ENCODE peak calls at places on chromosomes 5 and 9, in five cellular contexts. One of them, this sample, is unnamed.

GRCh38 chr5:150500905-150501304 is 7.0 kb upstream of the NDST1 start:
- DNase-seq in upper lobe of left lung: no peak
- DNase-seq in IMR-90: no peak
- DNase-seq in gastrocnemius medialis: no peak
- DNase-seq in body of pancreas: no peak
- DNase-seq in this sample: no peak

GRCh38 chr9:136138566-136138965 is 19.9 kb upstream of the TMEM250 start:
- DNase-seq in upper lobe of left lung: peak
- DNase-seq in IMR-90: no peak
- DNase-seq in gastrocnemius medialis: no peak
- DNase-seq in body of pancreas: no peak
- DNase-seq in this sample: peak

GRCh38 chr5:132439521-132440206 is 50.9 kb downstream of the IRF1 start:
- DNase-seq in upper lobe of left lung: no peak
- DNase-seq in IMR-90: peak
- DNase-seq in gastrocnemius medialis: peak
- DNase-seq in body of pancreas: peak
- DNase-seq in this sample: no peak

GRCh38 chr9:89635007-89635742 is 30.4 kb downstream of the GADD45G start:
- DNase-seq in upper lobe of left lung: peak
- DNase-seq in IMR-90: peak
- DNase-seq in gastrocnemius medialis: no peak
- DNase-seq in body of pancreas: peak
- DNase-seq in this sample: no peak

GRCh38 chr5:128674837-128675446 is 136.9 kb upstream of the FBN2 start:
- DNase-seq in upper lobe of left lung: peak
- DNase-seq in IMR-90: peak
- DNase-seq in gastrocnemius medialis: no peak
- DNase-seq in body of pancreas: peak
- DNase-seq in this sample: peak

GRCh38 chr5:35860686-35861085 is 4.0 kb downstream of the IL7R start:
- DNase-seq in upper lobe of left lung: no peak
- DNase-seq in IMR-90: peak
- DNase-seq in gastrocnemius medialis: no peak
- DNase-seq in body of pancreas: no peak
- DNase-seq in this sample: no peak

GRCh38 chr9:96486351-96487029 is 36.5 kb downstream of the HABP4 start:
- DNase-seq in upper lobe of left lung: peak
- DNase-seq in IMR-90: peak
- DNase-seq in gastrocnemius medialis: peak
- DNase-seq in body of pancreas: peak
- DNase-seq in this sample: no peak

GRCh38 chr9:135797507-135798302 is 95.7 kb downstream of the KCNT1 start:
- DNase-seq in upper lobe of left lung: no peak
- DNase-seq in IMR-90: peak
- DNase-seq in gastrocnemius medialis: peak
- DNase-seq in body of pancreas: peak
- DNase-seq in this sample: peak

GRCh38 chr9:21744874-21745273 is 57.6 kb upstream of the MTAP start:
- DNase-seq in upper lobe of left lung: no peak
- DNase-seq in IMR-90: peak
- DNase-seq in gastrocnemius medialis: no peak
- DNase-seq in body of pancreas: no peak
- DNase-seq in this sample: no peak

GRCh38 chr9:87792831-87793288 is 66.9 kb downstream of the CTSL start:
- DNase-seq in upper lobe of left lung: peak
- DNase-seq in IMR-90: peak
- DNase-seq in gastrocnemius medialis: peak
- DNase-seq in body of pancreas: peak
- DNase-seq in this sample: peak

GRCh38 chr9:98080346-98080745 is 23.8 kb downstream of the NANS start:
- DNase-seq in upper lobe of left lung: no peak
- DNase-seq in IMR-90: peak
- DNase-seq in gastrocnemius medialis: no peak
- DNase-seq in body of pancreas: no peak
- DNase-seq in this sample: no peak

GRCh38 chr9:72476617-72477375 is 44.6 kb upstream of the TMC1 start:
- DNase-seq in upper lobe of left lung: peak
- DNase-seq in IMR-90: peak
- DNase-seq in gastrocnemius medialis: no peak
- DNase-seq in body of pancreas: peak
- DNase-seq in this sample: peak

GRCh38 chr9:125756499-125756898 is 9.3 kb downstream of the PBX3 start:
- DNase-seq in upper lobe of left lung: no peak
- DNase-seq in IMR-90: no peak
- DNase-seq in gastrocnemius medialis: no peak
- DNase-seq in body of pancreas: no peak
- DNase-seq in this sample: no peak

GRCh38 chr9:93216072-93216364 is 32.1 kb downstream of the WNK2 start:
- DNase-seq in upper lobe of left lung: no peak
- DNase-seq in IMR-90: no peak
- DNase-seq in gastrocnemius medialis: no peak
- DNase-seq in body of pancreas: no peak
- DNase-seq in this sample: no peak

GRCh38 chr5:75043736-75044264 is 8.6 kb downstream of the GCNT4 start:
- DNase-seq in upper lobe of left lung: peak
- DNase-seq in IMR-90: no peak
- DNase-seq in gastrocnemius medialis: no peak
- DNase-seq in body of pancreas: no peak
- DNase-seq in this sample: no peak

GRCh38 chr9:72315089-72315509 is 49.9 kb downstream of the ZFAND5 start:
- DNase-seq in upper lobe of left lung: peak
- DNase-seq in IMR-90: peak
- DNase-seq in gastrocnemius medialis: peak
- DNase-seq in body of pancreas: peak
- DNase-seq in this sample: no peak

GRCh38 chr9:109176386-109176785 is 9.3 kb upstream of the FRRS1L start:
- DNase-seq in upper lobe of left lung: no peak
- DNase-seq in IMR-90: no peak
- DNase-seq in gastrocnemius medialis: no peak
- DNase-seq in body of pancreas: no peak
- DNase-seq in this sample: no peak

GRCh38 chr5:150637245-150638052 is 3.0 kb upstream of the SYNPO start:
- DNase-seq in upper lobe of left lung: no peak
- DNase-seq in IMR-90: peak
- DNase-seq in gastrocnemius medialis: no peak
- DNase-seq in body of pancreas: peak
- DNase-seq in this sample: no peak

GRCh38 chr9:93899609-93900435 is 55.3 kb downstream of the BARX1 start:
- DNase-seq in upper lobe of left lung: peak
- DNase-seq in IMR-90: no peak
- DNase-seq in gastrocnemius medialis: no peak
- DNase-seq in body of pancreas: no peak
- DNase-seq in this sample: no peak

DNA sequence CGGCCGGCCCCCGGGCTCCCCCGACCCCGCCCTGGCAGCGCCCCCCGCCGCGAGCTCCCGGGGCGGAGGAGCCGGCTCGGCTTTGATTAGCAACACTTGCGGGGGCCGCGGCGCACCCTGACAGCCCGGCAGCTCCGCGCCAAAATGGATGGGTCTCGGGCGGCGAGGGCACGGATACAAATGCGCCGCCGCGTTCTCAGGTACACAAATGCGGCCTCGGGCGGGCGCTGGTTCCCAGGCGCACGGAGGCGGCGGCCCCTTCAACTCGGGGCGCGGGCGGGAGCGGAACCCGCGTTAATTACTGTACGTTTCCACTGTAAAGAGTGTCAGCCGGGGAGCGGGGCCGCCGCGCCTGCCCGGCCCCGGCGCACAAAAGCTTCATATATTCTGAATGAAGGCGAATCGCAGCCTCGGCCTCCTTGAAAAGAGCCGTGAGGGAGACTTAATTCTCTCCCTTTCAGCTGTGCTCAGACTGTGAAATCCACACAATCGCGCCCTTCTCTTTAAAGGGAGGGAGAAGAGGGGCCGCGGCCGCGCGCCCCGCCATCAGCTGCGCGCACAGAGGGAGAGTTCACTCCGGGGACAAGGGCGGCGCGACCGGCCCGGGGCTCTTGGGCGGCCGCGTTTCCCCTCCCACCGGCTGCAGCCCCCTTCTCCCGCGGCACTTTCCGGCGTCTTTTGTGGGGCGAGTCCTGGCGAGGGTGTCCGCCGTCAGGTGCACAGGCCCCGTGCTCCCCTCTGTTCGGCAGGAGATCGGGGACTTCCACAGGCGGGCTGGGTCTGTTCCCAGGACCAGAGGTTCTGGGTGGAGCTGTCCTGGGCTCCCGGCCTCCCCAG is 27.0 kb downstream of the MSX2 start:
- DNase-seq in upper lobe of left lung: no peak
- DNase-seq in IMR-90: no peak
- DNase-seq in gastrocnemius medialis: no peak
- DNase-seq in body of pancreas: no peak
- DNase-seq in this sample: no peak
- TF ChIP-seq POLR2A in upper lobe of left lung: no peak
- TF ChIP-seq POLR2A in IMR-90: no peak
- TF ChIP-seq POLR2A in gastrocnemius medialis: no peak
- TF ChIP-seq POLR2A in body of pancreas: no peak
- TF ChIP-seq POLR2A in this sample: no peak

GRCh38 chr9:469672-470040 is 255.0 kb downstream of the DOCK8 start:
- DNase-seq in upper lobe of left lung: peak
- DNase-seq in IMR-90: no peak
- DNase-seq in gastrocnemius medialis: no peak
- DNase-seq in body of pancreas: peak
- DNase-seq in this sample: no peak

GRCh38 chr9:466749-467148 is 252.1 kb downstream of the DOCK8 start:
- DNase-seq in upper lobe of left lung: peak
- DNase-seq in IMR-90: no peak
- DNase-seq in gastrocnemius medialis: no peak
- DNase-seq in body of pancreas: no peak
- DNase-seq in this sample: no peak

GRCh38 chr9:470795-471194 is 256.1 kb downstream of the DOCK8 start:
- DNase-seq in upper lobe of left lung: no peak
- DNase-seq in IMR-90: no peak
- DNase-seq in gastrocnemius medialis: no peak
- DNase-seq in body of pancreas: peak
- DNase-seq in this sample: no peak

GRCh38 chr9:470041-470781 is 255.5 kb downstream of the DOCK8 start:
- DNase-seq in upper lobe of left lung: peak
- DNase-seq in IMR-90: peak
- DNase-seq in gastrocnemius medialis: peak
- DNase-seq in body of pancreas: peak
- DNase-seq in this sample: peak

DNA sequence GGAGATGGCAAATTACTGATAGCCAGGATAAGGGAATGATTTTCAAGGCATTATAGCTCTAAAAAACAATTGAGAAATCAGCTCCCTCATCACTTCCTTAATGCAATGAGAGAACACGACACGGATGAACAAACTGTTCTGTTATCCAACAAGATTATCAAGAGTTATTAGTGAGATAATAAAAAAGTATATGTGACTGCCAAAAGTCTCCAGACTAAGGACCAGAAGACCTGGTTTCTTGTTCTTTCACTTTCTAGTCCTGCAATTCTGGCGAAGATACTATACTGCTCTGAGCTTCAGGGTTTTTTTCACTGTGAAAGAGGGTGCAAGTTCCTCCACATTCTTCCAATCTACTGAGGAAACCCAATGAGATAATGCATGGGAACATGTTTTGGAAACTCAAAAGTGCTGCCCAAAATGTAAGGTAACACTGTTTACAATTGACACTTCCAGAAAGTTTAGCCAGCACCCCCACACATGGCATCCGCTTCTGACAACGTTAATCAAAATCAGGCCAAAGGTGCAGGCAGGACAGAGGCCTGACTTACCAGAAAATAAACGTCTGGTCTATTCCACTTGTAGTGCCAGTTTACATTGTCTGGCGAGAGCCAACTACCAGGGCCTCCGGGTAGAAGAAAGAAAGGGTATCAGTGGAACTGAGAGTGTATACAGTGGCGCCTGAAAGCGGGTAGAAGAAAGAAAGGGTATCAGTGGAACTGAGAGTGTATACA is 254.3 kb downstream of the DOCK8 start:
- DNase-seq in upper lobe of left lung: no peak
- DNase-seq in IMR-90: no peak
- DNase-seq in gastrocnemius medialis: no peak
- DNase-seq in body of pancreas: no peak
- DNase-seq in this sample: peak
- TF ChIP-seq POLR2A in upper lobe of left lung: no peak
- TF ChIP-seq POLR2A in IMR-90: no peak
- TF ChIP-seq POLR2A in gastrocnemius medialis: no peak
- TF ChIP-seq POLR2A in body of pancreas: no peak
- TF ChIP-seq POLR2A in this sample: no peak

GRCh38 chr9:33167084-33167948 is at the start of gene B4GALT1:
- DNase-seq in upper lobe of left lung: peak
- DNase-seq in IMR-90: peak
- DNase-seq in gastrocnemius medialis: peak
- DNase-seq in body of pancreas: peak
- DNase-seq in this sample: peak
- TF ChIP-seq POLR2A in upper lobe of left lung: peak
- TF ChIP-seq POLR2A in IMR-90: peak
- TF ChIP-seq POLR2A in gastrocnemius medialis: peak
- TF ChIP-seq POLR2A in body of pancreas: peak
- TF ChIP-seq POLR2A in this sample: peak

GRCh38 chr5:58077966-58078365 is 381.9 kb downstream of the PLK2 start:
- DNase-seq in upper lobe of left lung: no peak
- DNase-seq in IMR-90: no peak
- DNase-seq in gastrocnemius medialis: no peak
- DNase-seq in body of pancreas: no peak
- DNase-seq in this sample: no peak

GRCh38 chr5:58077387-58077786 is 382.5 kb downstream of the PLK2 start:
- DNase-seq in upper lobe of left lung: no peak
- DNase-seq in IMR-90: no peak
- DNase-seq in gastrocnemius medialis: no peak
- DNase-seq in body of pancreas: no peak
- DNase-seq in this sample: no peak

GRCh38 chr5:58074717-58075116 is 385.2 kb downstream of the PLK2 start:
- DNase-seq in upper lobe of left lung: no peak
- DNase-seq in IMR-90: no peak
- DNase-seq in gastrocnemius medialis: no peak
- DNase-seq in body of pancreas: no peak
- DNase-seq in this sample: no peak

GRCh38 chr5:58075907-58076306 is 384.0 kb downstream of the PLK2 start:
- DNase-seq in upper lobe of left lung: no peak
- DNase-seq in IMR-90: no peak
- DNase-seq in gastrocnemius medialis: no peak
- DNase-seq in body of pancreas: no peak
- DNase-seq in this sample: no peak

DNA sequence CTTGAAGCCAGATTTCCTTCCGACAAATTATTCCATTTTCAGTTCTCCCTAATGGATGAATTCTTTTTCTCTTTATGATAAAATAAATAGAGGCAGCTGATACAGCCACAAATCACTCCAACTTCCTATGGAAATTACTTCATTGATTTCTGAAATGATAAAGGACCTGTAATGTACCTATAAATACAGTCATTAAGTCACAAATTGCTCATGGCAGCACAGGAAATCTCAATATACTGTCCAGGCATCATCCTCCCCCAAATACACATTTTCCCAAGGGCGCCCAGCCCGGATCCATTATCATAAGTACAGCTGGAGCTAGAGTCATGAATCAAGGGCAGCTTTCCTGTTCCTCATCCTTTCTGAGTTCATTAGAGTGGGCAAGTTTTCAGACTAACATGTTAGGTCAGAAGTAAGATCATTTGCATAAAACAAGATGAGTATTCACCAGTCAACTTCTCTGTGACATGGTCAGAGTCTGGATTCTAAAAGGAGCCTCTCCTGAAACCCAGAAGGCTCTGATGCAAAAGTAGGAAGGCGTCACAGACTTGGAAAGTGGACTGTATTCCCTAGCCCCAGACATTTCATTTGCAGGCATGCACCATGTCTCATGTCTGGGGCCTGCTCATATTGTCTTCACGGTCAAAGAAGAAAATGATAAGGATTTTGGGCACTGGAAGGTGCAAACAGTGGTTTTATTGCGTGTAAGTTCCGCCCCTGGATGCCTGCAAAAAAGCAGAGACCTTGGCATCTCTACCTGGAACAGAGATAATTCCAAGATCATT is 383.2 kb downstream of the PLK2 start:
- DNase-seq in upper lobe of left lung: no peak
- DNase-seq in IMR-90: no peak
- DNase-seq in gastrocnemius medialis: no peak
- DNase-seq in body of pancreas: no peak
- DNase-seq in this sample: no peak
- TF ChIP-seq POLR2A in upper lobe of left lung: no peak
- TF ChIP-seq POLR2A in IMR-90: no peak
- TF ChIP-seq POLR2A in gastrocnemius medialis: no peak
- TF ChIP-seq POLR2A in body of pancreas: no peak
- TF ChIP-seq POLR2A in this sample: no peak